ENCODE peak calls at places on chromosomes 5 and 9, in nine cellular contexts. Y is activated T-cell treated with anti-CD3 and anti-CD28 coated beads, Interleukin-2, amount 50 U/mL, for 72 hours; O is stimulated activated CD8-positive, alpha-beta memory T cell treated with anti-CD3 and anti-CD28 coated beads, Interleukin-15, amount 100 ng/mL, for 24 hours; Z is AG04450; R is GM13977; K is uterus; N is SW480; P is epithelial cell of esophagus; E is sciatic nerve. L is an unnamed sample.

GRCh38 chr5:150499437-150499956 is 8.4 kb upstream of the NDST1 start:
- DNase-seq in Y (no peak), O (no peak), Z (no peak), R (no peak), K (no peak), N (no peak), P (no peak), E (no peak), L (no peak)

GRCh38 chr5:80181618-80182211 is 74.1 kb downstream of the SERINC5 start:
- DNase-seq in Y (peak; percentile 59), O (no peak), Z (no peak), R (no peak), K (peak; percentile 22), N (peak; percentile 98), P (peak; percentile 92), E (no peak), L (no peak)

GRCh38 chr5:56215019-56215830 is 17.9 kb downstream of the ANKRD55 start:
- DNase-seq in Y (no peak), O (no peak), Z (no peak), R (no peak), K (no peak), N (no peak), P (no peak), E (no peak), L (no peak)

GRCh38 chr9:98201102-98201501 is 8.7 kb upstream of the CORO2A start:
- DNase-seq in Y (no peak), O (no peak), Z (no peak), R (peak; percentile 75), K (no peak), N (no peak), P (no peak), E (no peak), L (no peak)

GRCh38 chr9:111945216-111945615 is 48.6 kb downstream of the UGCG start:
- DNase-seq in Y (peak; percentile 53), O (no peak), Z (no peak), R (peak; percentile 56), K (no peak), N (no peak), P (no peak), E (no peak), L (no peak)

GRCh38 chr9:27496134-27496504 is 28.0 kb upstream of the IFNK start:
- DNase-seq in Y (no peak), O (no peak), Z (no peak), R (no peak), K (no peak), N (no peak), P (peak; percentile 53), E (no peak), L (no peak)

GRCh38 chr5:100777680-100778281 is 125.3 kb downstream of the ST8SIA4 start:
- DNase-seq in Y (peak; percentile 31), O (no peak), Z (peak; percentile 58), R (peak; percentile 48), K (no peak), N (peak; percentile 20), P (peak; percentile 79), E (no peak), L (no peak)

GRCh38 chr5:116543501-116543900 is 31.1 kb downstream of the SEMA6A start:
- DNase-seq in Y (no peak), O (no peak), Z (no peak), R (no peak), K (no peak), N (no peak), P (peak; percentile 3), E (no peak), L (no peak)

GRCh38 chr5:53035868-53036381 is 46.8 kb downstream of the ITGA2 start:
- DNase-seq in Y (no peak), O (no peak), Z (no peak), R (peak; percentile 12), K (no peak), N (no peak), P (peak; percentile 98), E (no peak), L (no peak)

GRCh38 chr5:180330810-180331646 is 22.1 kb downstream of the GFPT2 start:
- DNase-seq in Y (no peak), O (no peak), Z (peak; percentile 88), R (no peak), K (peak; percentile 87), N (no peak), P (peak; percentile 56), E (no peak), L (peak; percentile 67)

GRCh38 chr9:123725389-123725788 is 204.5 kb downstream of the DENND1A start:
- DNase-seq in Y (no peak), O (no peak), Z (no peak), R (no peak), K (no peak), N (no peak), P (no peak), E (no peak), L (peak; percentile 63)